ENCODE peak calls at places on chromosome 6, in five cellular contexts. W, R, F, L and A are unnamed samples.

GRCh38 chr6:44256291-44257006 is 879 bp downstream of the SLC35B2 start:
- DNase-seq in W (no peak), R (no peak), F (no peak), L (no peak), A (no peak)

GRCh38 chr6:80250391-80250997 is 144.0 kb downstream of the BCKDHB start:
- DNase-seq in W (no peak), R (no peak), F (no peak), L (no peak), A (no peak)

GRCh38 chr6:13814938-13815575 is 700 bp upstream of the MCUR1 start:
- DNase-seq in W (no peak), R (no peak), F (no peak), L (peak; percentile 1), A (no peak)

GRCh38 chr6:145137425-145137824 is 597.9 kb downstream of the EPM2A start:
- DNase-seq in W (no peak), R (no peak), F (no peak), L (no peak), A (no peak)

GRCh38 chr6:29958046-29958445 is 15.7 kb downstream of the HLA-A start:
- DNase-seq in W (no peak), R (no peak), F (no peak), L (no peak), A (no peak)

GRCh38 chr6:108673602-108674001 is 112.9 kb downstream of the FOXO3 start:
- DNase-seq in W (no peak), R (no peak), F (no peak), L (no peak), A (no peak)

GRCh38 chr6:1558388-1558787 is 51.3 kb upstream of the FOXC1 start:
- DNase-seq in W (no peak), R (no peak), F (no peak), L (no peak), A (no peak)

GRCh38 chr6:37994238-37994637 is 174.7 kb downstream of the ZFAND3 start:
- DNase-seq in W (no peak), R (no peak), F (no peak), L (no peak), A (no peak)

GRCh38 chr6:3744211-3744900 is 7.2 kb downstream of the PXDC1 start:
- DNase-seq in W (no peak), R (no peak), F (peak; percentile 73), L (no peak), A (no peak)

GRCh38 chr6:135647521-135647920 is 150.0 kb upstream of the AHI1 start:
- DNase-seq in W (no peak), R (no peak), F (no peak), L (no peak), A (no peak)

GRCh38 chr6:3229566-3230274 is 2.3 kb upstream of the TUBB2B start:
- DNase-seq in W (no peak), R (no peak), F (peak; percentile 65), L (peak; percentile 27), A (peak; percentile 15)

GRCh38 chr6:113120214-113120576 is 737.0 kb upstream of the MARCKS start:
- DNase-seq in W (no peak), R (no peak), F (no peak), L (no peak), A (no peak)

GRCh38 chr6:137769797-137770362 is 97.2 kb upstream of the TNFAIP3 start:
- DNase-seq in W (no peak), R (no peak), F (no peak), L (no peak), A (no peak)

GRCh38 chr6:143449731-143450452 is 603 bp downstream of the ADAT2 start:
- DNase-seq in W (no peak), R (peak; percentile 28), F (no peak), L (peak; percentile 43), A (peak; percentile 13)

GRCh38 chr6:157278171-157278570 is 45.1 kb downstream of the TMEM242 start:
- DNase-seq in W (no peak), R (no peak), F (no peak), L (no peak), A (no peak)

GRCh38 chr6:54655162-54655561 is 191.4 kb upstream of the FAM83B start:
- DNase-seq in W (no peak), R (no peak), F (no peak), L (no peak), A (no peak)

GRCh38 chr6:12420626-12421025 is 130.5 kb downstream of the EDN1 start:
- DNase-seq in W (no peak), R (no peak), F (no peak), L (no peak), A (no peak)

GRCh38 chr6:12417191-12417590 is 127.0 kb downstream of the EDN1 start:
- DNase-seq in W (no peak), R (no peak), F (no peak), L (no peak), A (no peak)

GRCh38 chr6:12419626-12420272 is 129.6 kb downstream of the EDN1 start:
- DNase-seq in W (no peak), R (no peak), F (no peak), L (no peak), A (no peak)

GRCh38 chr6:12421596-12421995 is 131.4 kb downstream of the EDN1 start:
- DNase-seq in W (no peak), R (no peak), F (no peak), L (no peak), A (no peak)

DNA sequence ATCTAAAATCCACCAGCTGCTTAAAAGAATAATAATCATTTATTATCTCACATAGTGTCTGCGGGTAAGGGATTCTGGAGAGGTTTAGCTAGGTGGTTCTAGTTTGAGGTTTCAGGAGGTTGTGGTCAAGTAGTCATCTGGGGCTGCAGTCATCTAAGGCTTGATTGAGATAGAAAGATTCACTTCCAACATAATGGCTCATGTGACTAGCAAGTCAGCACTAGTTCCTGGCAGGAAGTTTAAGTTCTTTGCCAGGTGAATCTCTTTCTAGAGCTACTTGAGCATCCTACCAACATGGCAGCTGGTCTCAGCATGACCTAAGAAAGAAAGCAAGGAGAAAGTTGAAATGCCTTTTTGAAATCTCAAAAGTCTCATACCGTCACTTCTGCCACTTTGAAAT is 128.8 kb downstream of the EDN1 start:
- DNase-seq in W (no peak), R (no peak), F (no peak), L (no peak), A (no peak)
- H3K27ac ChIP-seq in W (no peak overlapping the region), R (no peak overlapping the region), F (peak overlapping the region; percentile 32), L (no peak overlapping the region), A (no peak overlapping the region)

GRCh38 chr6:34072727-34073126 is 73.2 kb downstream of the GRM4 start:
- DNase-seq in W (no peak), R (no peak), F (no peak), L (no peak), A (no peak)
- H3K4me3 ChIP-seq in W (no peak overlapping the region), R (no peak overlapping the region), F (no peak overlapping the region), L (no peak overlapping the region), A (no peak overlapping the region)

DNA sequence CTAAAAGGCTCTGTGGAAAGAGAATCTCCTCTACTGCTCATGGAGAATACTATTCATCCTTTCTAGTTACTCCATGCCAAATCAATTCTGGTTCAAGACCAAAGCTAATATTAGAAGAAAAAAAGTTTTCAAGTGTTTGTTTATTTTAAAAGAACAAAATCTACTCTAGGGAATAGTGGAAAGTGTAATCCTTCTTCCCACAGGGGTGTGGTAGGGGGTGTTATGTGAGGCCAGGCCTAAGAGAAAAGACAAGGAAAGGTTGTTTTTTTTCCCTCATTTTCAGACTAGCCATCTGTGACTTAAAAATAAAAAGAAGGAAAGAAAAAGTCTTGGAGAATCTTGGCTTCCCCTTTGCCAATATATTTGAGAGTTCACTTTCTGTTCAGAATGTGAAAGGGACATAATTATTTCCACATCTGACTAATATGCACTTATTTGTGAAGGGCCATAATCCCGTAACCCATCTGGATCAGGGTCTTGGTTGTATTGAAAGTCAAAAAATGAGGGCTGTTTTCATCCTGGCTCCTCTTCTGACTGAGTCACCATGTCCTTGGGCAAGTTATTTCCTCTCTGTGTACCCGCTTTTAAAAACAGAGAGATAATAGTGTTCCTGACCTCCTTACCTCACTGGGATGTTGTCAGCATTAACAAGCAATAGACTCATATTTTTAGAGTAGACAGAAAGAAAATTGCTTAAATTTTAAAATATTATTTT is 233.8 kb downstream of the IBTK start:
- DNase-seq in W (no peak), R (no peak), F (no peak), L (no peak), A (no peak)
- H3K27ac ChIP-seq in W (peak overlapping the region; percentile 50), R (no peak overlapping the region), F (peak overlapping the region; percentile 86), L (no peak overlapping the region), A (no peak overlapping the region)

GRCh38 chr6:33591633-33592032 is 11.6 kb upstream of the BAK1 start:
- DNase-seq in W (no peak), R (no peak), F (no peak), L (no peak), A (no peak)

GRCh38 chr6:33592280-33592594 is 12.2 kb upstream of the BAK1 start:
- DNase-seq in W (no peak), R (no peak), F (no peak), L (no peak), A (no peak)

GRCh38 chr6:33593414-33593727 is 13.3 kb upstream of the BAK1 start:
- DNase-seq in W (no peak), R (no peak), F (no peak), L (no peak), A (no peak)

GRCh38 chr6:33590531-33591198 is 10.6 kb upstream of the BAK1 start:
- DNase-seq in W (no peak), R (no peak), F (no peak), L (no peak), A (no peak)

GRCh38 chr6:33592595-33593413 is 12.7 kb upstream of the BAK1 start:
- DNase-seq in W (no peak), R (peak; percentile 39), F (peak; percentile 64), L (peak; percentile 46), A (peak; percentile 46)
- H3K4me3 ChIP-seq in W (no peak overlapping the region), R (peak overlapping the region; percentile 44), F (no peak overlapping the region), L (peak overlapping the region; percentile 52), A (peak overlapping the region; percentile 60)